ENCODE peak calls at places on chromosome 21, in five cellular contexts. V is GM23338, G is tibial nerve, A is thoracic aorta, C is lower lobe of right lung. Y is an unnamed sample. For H3K4me1, the result is how much of the 10 kb centered on the place peaks cover.

GRCh38 chr21:32335601-32336575 is 37.2 kb downstream of the MRAP start:
- DNase-seq in V (no peak), G (no peak), A (no peak), C (no peak), Y (no peak)

GRCh38 chr21:32965281-32965680 is 60.5 kb upstream of the OLIG2 start:
- DNase-seq in V (no peak), G (no peak), A (no peak), C (no peak), Y (no peak)

GRCh38 chr21:21921410-21922232 is 923.4 kb downstream of the NCAM2 start:
- DNase-seq in V (peak), G (no peak), A (no peak), C (no peak), Y (no peak)

GRCh38 chr21:32920474-32920873 is 105.3 kb upstream of the OLIG2 start:
- DNase-seq in V (no peak), G (no peak), A (no peak), C (no peak), Y (no peak)

GRCh38 chr21:34630536-34631143 is 15.7 kb upstream of the RCAN1 start:
- DNase-seq in V (peak), G (peak), A (no peak), C (no peak), Y (peak)

GRCh38 chr21:32741336-32741735 is 13.5 kb upstream of the SYNJ1 start:
- DNase-seq in V (no peak), G (no peak), A (no peak), C (no peak), Y (no peak)

GRCh38 chr21:40765771-40766170 is 81.2 kb downstream of the DSCAM start:
- DNase-seq in V (no peak), G (no peak), A (no peak), C (no peak), Y (no peak)

GRCh38 chr21:32520885-32521735 is 64.2 kb downstream of the TCP10L start:
- DNase-seq in V (no peak), G (peak), A (peak), C (peak), Y (peak)

GRCh38 chr21:46355161-46356004 is 31.4 kb downstream of the PCNT start:
- DNase-seq in V (no peak), G (no peak), A (no peak), C (no peak), Y (no peak)

GRCh38 chr21:27329255-27329851 is 362.5 kb upstream of the ADAMTS5 start:
- DNase-seq in V (no peak), G (no peak), A (no peak), C (no peak), Y (no peak)

GRCh38 chr21:43193651-43194302 is 25.0 kb downstream of the CRYAA start:
- DNase-seq in V (no peak), G (peak), A (no peak), C (no peak), Y (no peak)

GRCh38 chr21:42038826-42039425 is 28.8 kb upstream of the ZBTB21 start:
- DNase-seq in V (no peak), G (no peak), A (no peak), C (no peak), Y (no peak)

GRCh38 chr21:27108228-27108627 is 141.3 kb upstream of the ADAMTS5 start:
- DNase-seq in V (no peak), G (no peak), A (no peak), C (no peak), Y (no peak)

GRCh38 chr21:42862774-42863503 is 16.4 kb downstream of the WDR4 start:
- DNase-seq in V (peak), G (no peak), A (no peak), C (no peak), Y (no peak)

GRCh38 chr21:41740604-41741252 is 26.1 kb downstream of the RIPK4 start:
- DNase-seq in V (no peak), G (no peak), A (no peak), C (no peak), Y (no peak)

GRCh38 chr21:43919283-43919682 is 54.3 kb downstream of the AGPAT3 start:
- DNase-seq in V (no peak), G (no peak), A (no peak), C (no peak), Y (no peak)

GRCh38 chr21:27190601-27191000 is 223.7 kb upstream of the ADAMTS5 start:
- DNase-seq in V (no peak), G (peak), A (no peak), C (no peak), Y (peak)

GRCh38 chr21:39676054-39676771 is 63.5 kb downstream of the B3GALT5 start:
- DNase-seq in V (no peak), G (no peak), A (no peak), C (no peak), Y (peak)

GRCh38 chr21:43866233-43866632 is 1.2 kb downstream of the AGPAT3 start:
- DNase-seq in V (peak), G (peak), A (no peak), C (no peak), Y (peak)

GRCh38 chr21:31557956-31558838 is 101.3 kb upstream of the SOD1 start:
- DNase-seq in V (peak), G (no peak), A (no peak), C (no peak), Y (no peak)

GRCh38 chr21:14520535-14520934 is 25.6 kb downstream of the SAMSN1 start:
- DNase-seq in V (peak), G (no peak), A (no peak), C (peak), Y (no peak)

GRCh38 chr21:35197191-35197590 is 148.1 kb upstream of the RUNX1 start:
- DNase-seq in V (no peak), G (no peak), A (no peak), C (no peak), Y (no peak)

GRCh38 chr21:35211767-35212166 is 162.7 kb upstream of the RUNX1 start:
- DNase-seq in V (no peak), G (no peak), A (no peak), C (no peak), Y (no peak)

GRCh38 chr21:21268885-21269284 is 270.7 kb downstream of the NCAM2 start:
- DNase-seq in V (peak), G (no peak), A (no peak), C (no peak), Y (no peak)

GRCh38 chr21:43333301-43334062 is 93.4 kb downstream of the SIK1 start:
- DNase-seq in V (peak), G (peak), A (no peak), C (peak), Y (peak)

GRCh38 chr21:46057710-46058241 is 40.1 kb upstream of the COL6A2 start:
- DNase-seq in V (no peak), G (no peak), A (no peak), C (peak), Y (no peak)

GRCh38 chr21:44923481-44924084 is 2.9 kb upstream of the ITGB2 start:
- DNase-seq in V (no peak), G (no peak), A (no peak), C (no peak), Y (no peak)

GRCh38 chr21:44919111-44919912 is 1.4 kb downstream of the ITGB2 start:
- DNase-seq in V (no peak), G (no peak), A (no peak), C (peak), Y (no peak)

GRCh38 chr21:44919913-44920693 is 596 bp downstream of the ITGB2 start:
- DNase-seq in V (peak), G (no peak), A (no peak), C (peak), Y (no peak)

GRCh38 chr21:44920694-44921604 is at the start of gene ITGB2:
- DNase-seq in V (peak), G (no peak), A (no peak), C (peak), Y (peak)

GRCh38 chr21:44921928-44922327 is 1.2 kb upstream of the ITGB2 start:
- DNase-seq in V (no peak), G (no peak), A (no peak), C (no peak), Y (no peak)
- H3K4me1 ChIP-seq in V (under half), G (under half), A (under half), C (half or more), Y (under half)

DNA sequence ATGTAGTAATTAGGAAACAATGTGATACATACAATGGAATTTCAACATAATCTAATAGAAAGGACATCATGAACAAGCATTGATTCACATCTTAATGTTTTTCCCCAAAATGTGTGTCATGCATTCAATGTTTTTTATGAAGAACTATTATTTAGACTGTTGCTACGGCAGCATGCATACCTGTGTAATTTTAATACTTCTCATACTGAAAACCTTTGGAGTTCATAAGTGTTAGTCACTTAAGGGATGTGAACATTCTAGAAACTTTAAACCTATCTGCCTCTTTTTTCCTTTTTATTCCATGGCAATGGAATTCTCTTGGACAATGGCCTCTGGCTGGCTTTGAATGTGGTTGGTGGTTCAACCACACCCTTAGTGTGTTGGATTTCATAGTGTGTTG is 48.6 kb downstream of the TMPRSS15 start:
- DNase-seq in V (no peak), G (no peak), A (no peak), C (no peak), Y (no peak)
- TF ChIP-seq CTCF in V (no peak), G (no peak), A (no peak), C (no peak), Y (no peak)

DNA sequence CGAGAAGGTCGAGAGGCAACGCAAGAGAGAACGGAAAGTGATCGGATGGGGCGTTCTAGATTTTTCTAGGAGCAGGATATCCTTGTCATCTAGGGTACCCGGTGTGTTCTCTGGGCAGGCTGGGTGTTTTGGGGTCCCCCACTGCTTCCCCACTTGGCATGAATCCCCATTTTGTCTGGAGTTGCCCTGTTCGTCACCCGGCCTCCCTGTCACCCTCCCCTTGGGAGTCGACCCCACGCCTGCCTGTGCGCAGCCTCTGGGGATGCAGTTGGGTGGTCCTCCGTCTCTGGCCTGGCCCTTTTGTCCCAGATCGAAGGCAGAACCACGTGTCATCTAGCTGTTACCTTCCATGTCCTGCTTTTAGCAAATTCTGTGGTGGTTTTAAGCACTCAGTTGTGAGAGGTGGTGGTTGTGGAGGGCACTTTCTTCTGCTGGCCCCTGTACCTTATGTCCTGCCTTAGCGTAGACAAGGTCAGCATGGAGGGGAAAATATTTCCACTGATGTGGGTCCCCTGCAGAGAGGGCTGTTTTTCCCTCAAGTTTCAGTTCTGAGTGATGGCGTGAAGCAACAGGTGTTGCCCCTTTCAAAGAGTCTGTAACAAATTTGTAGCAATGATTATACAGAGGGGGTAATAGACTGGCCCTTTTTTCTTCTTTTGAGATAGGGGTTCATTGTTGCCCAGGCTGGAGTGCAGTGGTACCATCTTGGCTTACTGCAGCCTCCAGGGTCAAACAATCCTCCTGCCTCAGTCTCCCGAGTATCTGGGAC is 35.6 kb downstream of the CHAF1B start:
- DNase-seq in V (no peak), G (no peak), A (no peak), C (no peak), Y (no peak)
- H3K27ac ChIP-seq in V (no peak), G (no peak), A (no peak), C (no peak), Y (no peak)

DNA sequence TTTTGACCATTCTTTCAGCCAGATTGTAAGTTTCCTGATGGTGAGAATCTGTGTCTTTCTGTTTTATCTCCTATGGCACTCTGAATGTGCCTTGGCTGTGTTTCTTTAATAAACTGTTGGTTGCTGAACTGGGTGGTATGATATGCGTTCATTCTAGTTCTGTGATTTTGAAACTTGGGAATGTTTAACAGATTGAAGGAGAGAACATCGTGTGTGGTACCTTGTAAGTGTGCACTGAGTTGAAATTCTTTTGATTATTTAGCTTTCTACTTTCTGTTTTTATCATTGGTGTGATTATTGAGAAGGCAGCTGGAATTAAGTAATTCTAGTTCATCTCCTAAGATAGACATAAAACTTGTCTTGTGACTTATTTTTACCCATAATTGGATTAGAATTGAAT is 4.6 kb downstream of the BACH1 start:
- DNase-seq in V (no peak), G (no peak), A (no peak), C (no peak), Y (no peak)
- H3K4me1 ChIP-seq in V (half or more), G (half or more), A (half or more), C (half or more), Y (half or more)

GRCh38 chr21:38597436-38597835 is 99.2 kb upstream of the ERG start:
- DNase-seq in V (no peak), G (no peak), A (no peak), C (no peak), Y (no peak)
- TF ChIP-seq CTCF in V (no peak), G (no peak), A (no peak), C (no peak), Y (no peak)

GRCh38 chr21:25885880-25886279 is 151.1 kb downstream of the GABPA start:
- DNase-seq in V (no peak), G (no peak), A (no peak), C (no peak), Y (no peak)

GRCh38 chr21:25887646-25888321 is 153.0 kb downstream of the GABPA start:
- DNase-seq in V (no peak), G (no peak), A (no peak), C (no peak), Y (no peak)

GRCh38 chr21:25887166-25887565 is 152.4 kb downstream of the GABPA start:
- DNase-seq in V (peak), G (no peak), A (no peak), C (no peak), Y (no peak)

GRCh38 chr21:25888711-25889110 is 153.9 kb downstream of the GABPA start:
- DNase-seq in V (no peak), G (no peak), A (no peak), C (no peak), Y (no peak)

DNA sequence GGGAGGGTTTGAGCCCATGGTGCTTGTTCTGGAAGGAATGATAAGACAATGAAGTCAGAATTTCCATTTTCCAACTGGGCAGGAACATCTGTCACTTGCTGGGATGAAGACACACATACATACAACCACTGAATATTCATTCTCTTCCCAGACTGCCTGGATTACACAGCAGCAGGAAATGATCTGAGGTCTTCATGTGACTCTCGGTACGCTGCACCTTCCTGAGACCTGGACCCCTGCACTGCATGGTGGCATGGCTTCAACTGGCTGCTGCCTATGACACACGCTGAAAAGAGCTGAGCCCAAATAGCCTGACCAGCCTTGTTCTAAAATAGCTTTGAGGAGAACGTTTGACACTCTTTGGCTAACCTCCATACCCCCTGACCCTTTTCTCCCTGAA is 150.6 kb downstream of the GABPA start:
- DNase-seq in V (no peak), G (no peak), A (no peak), C (no peak), Y (no peak)
- H3K27ac ChIP-seq in V (no peak), G (no peak), A (peak), C (no peak), Y (no peak)